ENCODE peak calls at places on chromosomes 3 and 15, in eight cellular contexts. W is lower lobe of right lung; T is right atrium auricular region; U is Caco-2; P is SK-N-DZ; Z is NCI-H1436; A is NCI-H1048; M is activated CD4-positive, CD25-positive, alpha-beta regulatory T cell. O is an unnamed sample.
A peak's percentile ranks its signal among the peaks of the same experiment; 100 is the strongest.

GRCh38 chr3:76582632-76583378 is 457.1 kb upstream of the ROBO2 start:
- DNase-seq in P (no peak), T (no peak), A (no peak), Z (no peak), W (no peak), M (no peak), U (no peak), O (no peak)

GRCh38 chr15:45801543-45801942 is 166.7 kb downstream of the SQOR start:
- DNase-seq in U (no peak), W (no peak), P (no peak), M (no peak), Z (no peak), A (no peak), T (no peak), O (no peak)

GRCh38 chr3:136277115-136277514 is 27.0 kb downstream of the PCCB start:
- DNase-seq in T (no peak), M (no peak), A (no peak), Z (no peak), W (no peak), P (no peak), U (no peak), O (no peak)

GRCh38 chr15:101664303-101664913 is 12.2 kb upstream of the TM2D3 start:
- DNase-seq in A (no peak), M (no peak), P (no peak), U (no peak), W (no peak), Z (no peak), T (no peak), O (no peak)

GRCh38 chr15:88697276-88697675 is 58.5 kb downstream of the ISG20 start:
- DNase-seq in Z (no peak), W (no peak), P (no peak), M (no peak), U (no peak), T (no peak), A (no peak), O (no peak)

GRCh38 chr15:98804057-98804380 is 155.7 kb downstream of the IGF1R start:
- DNase-seq in Z (no peak), M (no peak), A (no peak), T (no peak), U (no peak), W (no peak), P (no peak), O (no peak)

GRCh38 chr15:68271854-68272471 is 5.6 kb upstream of the FEM1B start:
- DNase-seq in A (no peak), W (no peak), M (no peak), P (peak; percentile 35), T (no peak), Z (no peak), U (peak; percentile 48), O (no peak)

GRCh38 chr15:38699633-38700230 is 135.1 kb upstream of the RASGRP1 start:
- DNase-seq in A (no peak), U (peak; percentile 64), M (peak; percentile 51), W (peak; percentile 53), Z (peak; percentile 39), T (peak; percentile 69), P (peak; percentile 63), O (peak; percentile 22)

GRCh38 chr15:75598361-75598760 is 19.2 kb upstream of the PTPN9 start:
- DNase-seq in W (no peak), P (no peak), U (no peak), T (no peak), M (no peak), Z (no peak), A (no peak), O (no peak)

GRCh38 chr3:198027799-198028390 is 67.9 kb downstream of the LMLN start:
- DNase-seq in P (no peak), Z (no peak), T (no peak), U (no peak), W (no peak), M (no peak), A (no peak), O (no peak)

GRCh38 chr3:45010718-45011355 is 15.3 kb upstream of the CLEC3B start:
- DNase-seq in M (no peak), W (no peak), P (no peak), T (no peak), A (no peak), Z (no peak), U (no peak), O (no peak)

GRCh38 chr3:139695007-139695406 is 17.2 kb upstream of the NMNAT3 start:
- DNase-seq in T (no peak), P (no peak), U (no peak), A (no peak), Z (no peak), W (no peak), M (no peak), O (no peak)

GRCh38 chr15:61159901-61160300 is 69.2 kb downstream of the RORA start:
- DNase-seq in Z (no peak), T (no peak), P (no peak), U (no peak), W (no peak), A (no peak), M (no peak), O (no peak)

GRCh38 chr3:190092250-190092649 is 28.4 kb downstream of the P3H2 start:
- DNase-seq in T (no peak), P (no peak), Z (no peak), A (no peak), W (no peak), U (no peak), M (no peak), O (no peak)

GRCh38 chr3:58237940-58238681 is 519 bp downstream of the ABHD6 start:
- DNase-seq in T (peak; percentile 71), M (peak; percentile 38), Z (no peak), P (peak; percentile 34), A (no peak), U (peak; percentile 74), W (peak; percentile 84), O (peak; percentile 33)

GRCh38 chr15:59997070-59997701 is 6.9 kb upstream of the FOXB1 start:
- DNase-seq in U (no peak), A (no peak), P (no peak), T (no peak), M (peak; percentile 17), W (peak; percentile 44), Z (peak; percentile 48), O (no peak)

GRCh38 chr3:6921041-6921440 is 60.1 kb downstream of the GRM7 start:
- DNase-seq in Z (peak; percentile 14), A (no peak), U (no peak), M (no peak), P (no peak), T (no peak), W (no peak), O (no peak)

GRCh38 chr3:34374521-34374920 is 576.1 kb downstream of the PDCD6IP start:
- DNase-seq in M (no peak), T (no peak), P (no peak), A (no peak), W (no peak), Z (no peak), U (no peak), O (no peak)

GRCh38 chr3:128486692-128487537 is 6.1 kb downstream of the GATA2 start:
- DNase-seq in P (no peak), Z (no peak), U (no peak), A (no peak), M (no peak), W (peak; percentile 46), T (no peak), O (no peak)

GRCh38 chr3:194983121-194983520 is 287.8 kb downstream of the XXYLT1 start:
- DNase-seq in A (no peak), U (no peak), W (no peak), P (peak; percentile 41), M (no peak), T (peak; percentile 9), Z (no peak), O (no peak)

GRCh38 chr3:58535531-58536500 is 1.2 kb downstream of the ACOX2 start:
- DNase-seq in T (peak; percentile 59), U (peak; percentile 96), P (no peak), A (no peak), M (no peak), Z (no peak), W (no peak), O (no peak)

GRCh38 chr3:56929809-56930615 is 128.3 kb upstream of the ARHGEF3 start:
- DNase-seq in W (no peak), Z (no peak), P (no peak), T (no peak), M (no peak), A (no peak), U (no peak), O (no peak)

GRCh38 chr3:71542548-71543370 is 40.8 kb downstream of the FOXP1 start:
- DNase-seq in Z (no peak), T (peak; percentile 92), P (peak; percentile 66), M (no peak), W (peak; percentile 80), U (no peak), A (peak; percentile 47), O (no peak)

GRCh38 chr3:141243295-141243707 is 11.7 kb downstream of the PXYLP1 start:
- DNase-seq in M (peak; percentile 4), P (no peak), A (no peak), U (no peak), W (no peak), T (no peak), Z (no peak), O (no peak)

GRCh38 chr3:149179225-149179624 is 42.4 kb downstream of the CP start:
- DNase-seq in A (no peak), Z (no peak), W (no peak), M (no peak), P (no peak), T (no peak), U (no peak), O (no peak)